ENCODE peak calls at places on chromosomes 12 and 14, in four cellular contexts. One of them, this sample, is unnamed.
A peak's percentile ranks its signal among the peaks of the same experiment; 100 is the strongest.

GRCh38 chr14:49692191-49692757 is 646 bp upstream of the KLHDC1 start:
- DNase-seq in BJ: no peak
- DNase-seq in lung: no peak
- DNase-seq in cardiac muscle cell: no peak
- DNase-seq in this sample: no peak

GRCh38 chr14:81221579-81222102 is 882 bp upstream of the GTF2A1 start:
- DNase-seq in BJ: no peak
- DNase-seq in lung: no peak
- DNase-seq in cardiac muscle cell: peak; percentile 13
- DNase-seq in this sample: no peak

GRCh38 chr12:104498211-104498801 is 41.6 kb downstream of the CHST11 start:
- DNase-seq in BJ: no peak
- DNase-seq in lung: no peak
- DNase-seq in cardiac muscle cell: no peak
- DNase-seq in this sample: no peak

GRCh38 chr12:26651566-26652188 is 181.3 kb downstream of the ITPR2 start:
- DNase-seq in BJ: no peak
- DNase-seq in lung: peak; percentile 39
- DNase-seq in cardiac muscle cell: peak; percentile 58
- DNase-seq in this sample: peak; percentile 80

GRCh38 chr12:26548227-26548626 is 284.8 kb downstream of the ITPR2 start:
- DNase-seq in BJ: no peak
- DNase-seq in lung: no peak
- DNase-seq in cardiac muscle cell: no peak
- DNase-seq in this sample: no peak

GRCh38 chr14:105178069-105178867 is 2.8 kb downstream of the NUDT14 start:
- DNase-seq in BJ: no peak
- DNase-seq in lung: no peak
- DNase-seq in cardiac muscle cell: no peak
- DNase-seq in this sample: no peak

GRCh38 chr14:100592461-100592871 is 5.2 kb upstream of the BEGAIN start:
- DNase-seq in BJ: no peak
- DNase-seq in lung: no peak
- DNase-seq in cardiac muscle cell: no peak
- DNase-seq in this sample: no peak

GRCh38 chr14:92690171-92691011 is 58.0 kb downstream of the LGMN start:
- DNase-seq in BJ: no peak
- DNase-seq in lung: peak; percentile 46
- DNase-seq in cardiac muscle cell: peak; percentile 69
- DNase-seq in this sample: peak; percentile 72

GRCh38 chr12:57471-57980 is 9.0 kb upstream of the IQSEC3 start:
- DNase-seq in BJ: no peak
- DNase-seq in lung: no peak
- DNase-seq in cardiac muscle cell: no peak
- DNase-seq in this sample: no peak

GRCh38 chr14:60760209-60760608 is 25.6 kb downstream of the MNAT1 start:
- DNase-seq in BJ: no peak
- DNase-seq in lung: no peak
- DNase-seq in cardiac muscle cell: no peak
- DNase-seq in this sample: no peak

GRCh38 chr12:94616217-94616729 is 34.1 kb downstream of the TMCC3 start:
- DNase-seq in BJ: no peak
- DNase-seq in lung: no peak
- DNase-seq in cardiac muscle cell: peak; percentile 51
- DNase-seq in this sample: no peak

GRCh38 chr14:91373591-91374245 is 43.9 kb downstream of the CCDC88C start:
- DNase-seq in BJ: no peak
- DNase-seq in lung: no peak
- DNase-seq in cardiac muscle cell: no peak
- DNase-seq in this sample: no peak

GRCh38 chr12:6769003-6769389 is 2.8 kb downstream of the PTMS start:
- DNase-seq in BJ: no peak
- DNase-seq in lung: no peak
- DNase-seq in cardiac muscle cell: peak; percentile 81
- DNase-seq in this sample: peak; percentile 50

GRCh38 chr14:100410056-100410565 is 87.0 kb downstream of the SLC25A47 start:
- DNase-seq in BJ: no peak
- DNase-seq in lung: no peak
- DNase-seq in cardiac muscle cell: no peak
- DNase-seq in this sample: peak; percentile 45

GRCh38 chr12:51639361-51639760 is 48.3 kb downstream of the SCN8A start:
- DNase-seq in BJ: no peak
- DNase-seq in lung: no peak
- DNase-seq in cardiac muscle cell: no peak
- DNase-seq in this sample: no peak

GRCh38 chr12:92608418-92609091 is 94.2 kb upstream of the PLEKHG7 start:
- DNase-seq in BJ: no peak
- DNase-seq in lung: no peak
- DNase-seq in cardiac muscle cell: peak; percentile 42
- DNase-seq in this sample: peak; percentile 83

GRCh38 chr14:67418368-67419174 is 6.6 kb upstream of the PLEK2 start:
- DNase-seq in BJ: no peak
- DNase-seq in lung: no peak
- DNase-seq in cardiac muscle cell: no peak
- DNase-seq in this sample: no peak

GRCh38 chr12:31644536-31644935 is 15.0 kb upstream of the ETFBKMT start:
- DNase-seq in BJ: no peak
- DNase-seq in lung: no peak
- DNase-seq in cardiac muscle cell: no peak
- DNase-seq in this sample: no peak

GRCh38 chr12:52634266-52635056 is 16.1 kb upstream of the KRT73 start:
- DNase-seq in BJ: no peak
- DNase-seq in lung: no peak
- DNase-seq in cardiac muscle cell: no peak
- DNase-seq in this sample: no peak

GRCh38 chr14:103260629-103261124 is 73.4 kb upstream of the EIF5 start:
- DNase-seq in BJ: no peak
- DNase-seq in lung: peak; percentile 42
- DNase-seq in cardiac muscle cell: no peak
- DNase-seq in this sample: peak; percentile 73

GRCh38 chr14:66104486-66104885 is 381.7 kb upstream of the CCDC196 start:
- DNase-seq in BJ: no peak
- DNase-seq in lung: no peak
- DNase-seq in cardiac muscle cell: no peak
- DNase-seq in this sample: no peak

GRCh38 chr12:7750350-7750749 is 3.2 kb upstream of the CLEC4C start:
- DNase-seq in BJ: no peak
- DNase-seq in lung: no peak
- DNase-seq in cardiac muscle cell: no peak
- DNase-seq in this sample: no peak

GRCh38 chr12:27614386-27614785 is 81.9 kb upstream of the REP15 start:
- DNase-seq in BJ: no peak
- DNase-seq in lung: no peak
- DNase-seq in cardiac muscle cell: no peak
- DNase-seq in this sample: no peak

GRCh38 chr12:102016472-102016871 is 45.3 kb downstream of the WASHC3 start:
- DNase-seq in BJ: no peak
- DNase-seq in lung: no peak
- DNase-seq in cardiac muscle cell: no peak
- DNase-seq in this sample: peak; percentile 16

GRCh38 chr12:49842519-49843352 is at the start of gene BCDIN3D:
- DNase-seq in BJ: peak; percentile 52
- DNase-seq in lung: peak; percentile 94
- DNase-seq in cardiac muscle cell: peak; percentile 91
- DNase-seq in this sample: peak; percentile 94

GRCh38 chr12:96698965-96699364 is 208.1 kb upstream of the NEDD1 start:
- DNase-seq in BJ: no peak
- DNase-seq in lung: no peak
- DNase-seq in cardiac muscle cell: no peak
- DNase-seq in this sample: no peak

GRCh38 chr14:23538785-23539184 is 12.8 kb downstream of the ZFHX2 start:
- DNase-seq in BJ: no peak
- DNase-seq in lung: no peak
- DNase-seq in cardiac muscle cell: peak; percentile 25
- DNase-seq in this sample: peak; percentile 32

GRCh38 chr12:92759634-92760268 is 57.0 kb downstream of the PLEKHG7 start:
- DNase-seq in BJ: peak; percentile 78
- DNase-seq in lung: no peak
- DNase-seq in cardiac muscle cell: no peak
- DNase-seq in this sample: peak; percentile 82

GRCh38 chr12:80698266-80698665 is 9.2 kb upstream of the MYF6 start:
- DNase-seq in BJ: no peak
- DNase-seq in lung: no peak
- DNase-seq in cardiac muscle cell: no peak
- DNase-seq in this sample: no peak

GRCh38 chr12:80700327-80700726 is 7.1 kb upstream of the MYF6 start:
- DNase-seq in BJ: no peak
- DNase-seq in lung: no peak
- DNase-seq in cardiac muscle cell: no peak
- DNase-seq in this sample: no peak

GRCh38 chr12:80701388-80701787 is 6.0 kb upstream of the MYF6 start:
- DNase-seq in BJ: no peak
- DNase-seq in lung: no peak
- DNase-seq in cardiac muscle cell: no peak
- DNase-seq in this sample: no peak

GRCh38 chr12:80697270-80697887 is 10.1 kb upstream of the MYF6 start:
- DNase-seq in BJ: no peak
- DNase-seq in lung: no peak
- DNase-seq in cardiac muscle cell: no peak
- DNase-seq in this sample: no peak

DNA sequence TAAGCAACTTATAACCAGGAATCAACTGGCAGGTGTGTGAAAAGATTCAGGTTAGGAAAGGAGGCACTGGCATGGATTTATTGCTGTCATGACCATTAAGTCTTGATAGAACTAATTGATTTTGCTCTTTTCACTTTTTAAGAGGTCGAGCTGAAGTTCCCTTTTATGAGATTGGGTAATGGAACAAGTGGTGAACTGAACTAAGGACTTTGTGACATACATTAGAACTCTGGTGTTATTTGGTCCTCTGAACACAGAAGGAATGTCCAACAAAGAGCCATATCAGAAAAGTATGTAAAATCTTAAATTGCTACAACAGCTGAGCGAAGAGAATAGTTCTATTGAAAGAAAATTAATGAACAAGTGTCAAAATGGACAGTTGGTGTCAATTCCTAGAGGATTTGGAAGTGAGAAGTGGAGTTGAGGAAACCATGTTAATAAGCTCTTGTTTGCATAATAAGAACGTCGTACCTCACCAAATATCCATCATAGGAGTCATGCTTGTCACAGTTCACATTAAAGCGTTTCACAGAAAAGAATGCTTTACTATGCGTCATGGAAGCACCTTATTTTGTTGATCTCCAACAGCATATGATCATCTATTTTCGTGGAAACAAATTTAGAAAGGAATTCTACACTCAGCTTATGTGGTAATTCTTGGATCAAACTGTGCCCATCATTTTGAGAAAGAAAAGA is 8.4 kb upstream of the MYF6 start:
- DNase-seq in BJ: no peak
- DNase-seq in lung: no peak
- DNase-seq in cardiac muscle cell: no peak
- DNase-seq in this sample: no peak
- H3K4me3 ChIP-seq in BJ: no peak overlapping the region
- H3K4me3 ChIP-seq in lung: no peak overlapping the region
- H3K4me3 ChIP-seq in cardiac muscle cell: no peak overlapping the region
- H3K4me3 ChIP-seq in this sample: no peak overlapping the region

GRCh38 chr14:77580477-77580876 is 36.0 kb downstream of the SPTLC2 start:
- DNase-seq in BJ: no peak
- DNase-seq in lung: no peak
- DNase-seq in cardiac muscle cell: no peak
- DNase-seq in this sample: no peak

GRCh38 chr14:77579065-77579464 is 37.4 kb downstream of the SPTLC2 start:
- DNase-seq in BJ: peak; percentile 69
- DNase-seq in lung: no peak
- DNase-seq in cardiac muscle cell: no peak
- DNase-seq in this sample: no peak

GRCh38 chr14:77580964-77581505 is 35.4 kb downstream of the SPTLC2 start:
- DNase-seq in BJ: peak; percentile 26
- DNase-seq in lung: no peak
- DNase-seq in cardiac muscle cell: no peak
- DNase-seq in this sample: peak; percentile 58

GRCh38 chr14:77582511-77582910 is 33.9 kb downstream of the SPTLC2 start:
- DNase-seq in BJ: no peak
- DNase-seq in lung: no peak
- DNase-seq in cardiac muscle cell: no peak
- DNase-seq in this sample: no peak

DNA sequence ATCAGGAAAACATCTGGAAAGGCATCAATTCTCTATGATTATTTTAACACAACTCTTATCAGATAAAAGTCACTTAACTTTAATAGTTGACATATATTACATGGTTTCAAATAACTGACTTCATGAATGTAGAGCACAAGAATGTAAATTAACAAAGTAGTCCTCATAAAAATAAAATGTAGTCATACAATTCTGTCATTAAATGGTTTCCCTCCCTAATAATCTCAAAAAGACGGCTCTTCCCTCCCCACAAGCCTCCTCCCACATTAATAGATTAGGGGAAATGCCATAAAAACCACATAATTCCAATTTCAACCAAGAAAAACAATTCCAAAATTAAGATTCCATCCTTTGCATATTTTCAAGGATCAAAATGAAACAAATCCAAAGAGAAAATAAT is 36.7 kb downstream of the SPTLC2 start:
- DNase-seq in BJ: peak; percentile 54
- DNase-seq in lung: no peak
- DNase-seq in cardiac muscle cell: no peak
- DNase-seq in this sample: no peak
- TF ChIP-seq CTCF in BJ: no peak
- TF ChIP-seq CTCF in lung: no peak
- TF ChIP-seq CTCF in cardiac muscle cell: no peak
- TF ChIP-seq CTCF in this sample: no peak

GRCh38 chr12:46608431-46609280 is 217.1 kb downstream of the SLC38A4 start:
- DNase-seq in BJ: peak; percentile 84
- DNase-seq in lung: no peak
- DNase-seq in cardiac muscle cell: no peak
- DNase-seq in this sample: peak; percentile 36
- H3K4me3 ChIP-seq in BJ: no peak overlapping the region
- H3K4me3 ChIP-seq in lung: no peak overlapping the region
- H3K4me3 ChIP-seq in cardiac muscle cell: no peak overlapping the region
- H3K4me3 ChIP-seq in this sample: no peak overlapping the region

GRCh38 chr12:67161322-67161918 is 107.7 kb upstream of the CAND1 start:
- DNase-seq in BJ: peak; percentile 1
- DNase-seq in lung: peak; percentile 37
- DNase-seq in cardiac muscle cell: peak; percentile 28
- DNase-seq in this sample: peak; percentile 51
- TF ChIP-seq CTCF in BJ: peak; percentile 74
- TF ChIP-seq CTCF in lung: no peak
- TF ChIP-seq CTCF in cardiac muscle cell: peak; percentile 61
- TF ChIP-seq CTCF in this sample: peak; percentile 50

GRCh38 chr12:89348894-89349669 is 3.2 kb downstream of the DUSP6 start:
- DNase-seq in BJ: no peak
- DNase-seq in lung: no peak
- DNase-seq in cardiac muscle cell: no peak
- DNase-seq in this sample: peak; percentile 26

GRCh38 chr12:89345830-89346740 is 6.2 kb downstream of the DUSP6 start:
- DNase-seq in BJ: no peak
- DNase-seq in lung: peak; percentile 72
- DNase-seq in cardiac muscle cell: peak; percentile 50
- DNase-seq in this sample: peak; percentile 85

GRCh38 chr12:89345376-89345775 is 6.9 kb downstream of the DUSP6 start:
- DNase-seq in BJ: no peak
- DNase-seq in lung: no peak
- DNase-seq in cardiac muscle cell: no peak
- DNase-seq in this sample: no peak

GRCh38 chr12:89346741-89347324 is 5.5 kb downstream of the DUSP6 start:
- DNase-seq in BJ: no peak
- DNase-seq in lung: no peak
- DNase-seq in cardiac muscle cell: peak; percentile 37
- DNase-seq in this sample: peak; percentile 87

GRCh38 chr12:89347325-89347829 is 4.9 kb downstream of the DUSP6 start:
- DNase-seq in BJ: no peak
- DNase-seq in lung: no peak
- DNase-seq in cardiac muscle cell: no peak
- DNase-seq in this sample: peak; percentile 22
- H3K4me3 ChIP-seq in BJ: no peak overlapping the region
- H3K4me3 ChIP-seq in lung: no peak overlapping the region
- H3K4me3 ChIP-seq in cardiac muscle cell: no peak overlapping the region
- H3K4me3 ChIP-seq in this sample: no peak overlapping the region